ENCODE peak calls at places on chromosome 3, in six cellular contexts. P is mesendoderm, W is IMR-90, C is H9, M is neuronal stem cell, E is mesenchymal stem cell. Q is an unnamed sample.

GRCh38 chr3:109920749-109921148 is 583.4 kb upstream of the DPPA4 start:
- DNase-seq in P (no peak), W (no peak), C (no peak), M (no peak), E (no peak), Q (no peak)

GRCh38 chr3:31219131-31219843 is 313.4 kb upstream of the STT3B start:
- DNase-seq in P (no peak), W (peak; percentile 15), C (no peak), M (no peak), E (peak; percentile 41), Q (no peak)

GRCh38 chr3:43104039-43104438 is 1.8 kb downstream of the POMGNT2 start:
- DNase-seq in P (no peak), W (no peak), C (no peak), M (no peak), E (no peak), Q (no peak)

GRCh38 chr3:27533718-27534578 is 49.8 kb upstream of the SLC4A7 start:
- DNase-seq in P (peak; percentile 99), W (peak; percentile 99), C (peak; percentile 95), M (no peak), E (peak; percentile 98), Q (peak; percentile 66)

GRCh38 chr3:139839034-139839433 is 96.0 kb upstream of the CLSTN2 start:
- DNase-seq in P (no peak), W (no peak), C (no peak), M (no peak), E (no peak), Q (no peak)

GRCh38 chr3:102114264-102114979 is 265.1 kb downstream of the NFKBIZ start:
- DNase-seq in P (no peak), W (no peak), C (no peak), M (no peak), E (no peak), Q (no peak)

GRCh38 chr3:35505772-35506171 is 133.6 kb upstream of the ARPP21 start:
- DNase-seq in P (no peak), W (no peak), C (no peak), M (no peak), E (no peak), Q (no peak)

GRCh38 chr3:152051501-152052404 is 178.3 kb downstream of the SUCNR1 start:
- DNase-seq in P (no peak), W (peak; percentile 69), C (no peak), M (no peak), E (peak; percentile 46), Q (no peak)

GRCh38 chr3:149771652-149772271 is 19.5 kb upstream of the COMMD2 start:
- DNase-seq in P (peak; percentile 63), W (peak; percentile 25), C (peak; percentile 64), M (peak; percentile 49), E (peak; percentile 52), Q (peak; percentile 79)

GRCh38 chr3:71725279-71725991 is at the start of gene EIF4E3:
- DNase-seq in P (peak; percentile 45), W (peak; percentile 4), C (peak; percentile 52), M (peak; percentile 45), E (peak; percentile 20), Q (no peak)

GRCh38 chr3:7074217-7074616 is 213.3 kb downstream of the GRM7 start:
- DNase-seq in P (peak; percentile 22), W (no peak), C (no peak), M (no peak), E (no peak), Q (no peak)

GRCh38 chr3:23550402-23550801 is 255.4 kb upstream of the UBE2E1 start:
- DNase-seq in P (no peak), W (no peak), C (no peak), M (no peak), E (no peak), Q (no peak)

GRCh38 chr3:2578560-2578959 is 479.9 kb downstream of the CNTN4 start:
- DNase-seq in P (no peak), W (no peak), C (no peak), M (no peak), E (peak; percentile 19), Q (no peak)

GRCh38 chr3:187085933-187086332 is 53.4 kb downstream of the RPL39L start:
- DNase-seq in P (no peak), W (no peak), C (no peak), M (no peak), E (no peak), Q (no peak)

GRCh38 chr3:72950372-72950771 is 46.2 kb upstream of the PPP4R2 start:
- DNase-seq in P (no peak), W (no peak), C (no peak), M (no peak), E (no peak), Q (no peak)

GRCh38 chr3:76021376-76021775 is 236.0 kb upstream of the ZNF717 start:
- DNase-seq in P (no peak), W (peak; percentile 23), C (no peak), M (no peak), E (peak; percentile 20), Q (no peak)

GRCh38 chr3:129045675-129046036 is 14.9 kb upstream of the GP9 start:
- DNase-seq in P (no peak), W (no peak), C (peak; percentile 58), M (no peak), E (no peak), Q (no peak)

GRCh38 chr3:35678552-35679220 is 39.4 kb downstream of the ARPP21 start:
- DNase-seq in P (no peak), W (no peak), C (no peak), M (no peak), E (no peak), Q (no peak)

GRCh38 chr3:22159004-22159695 is 408.1 kb upstream of the ZNF385D start:
- DNase-seq in P (no peak), W (no peak), C (no peak), M (no peak), E (no peak), Q (no peak)

GRCh38 chr3:100737334-100737733 is 28.0 kb downstream of the TFG start:
- DNase-seq in P (peak; percentile 96), W (peak; percentile 15), C (no peak), M (peak; percentile 17), E (peak; percentile 28), Q (no peak)

GRCh38 chr3:52047295-52047960 is 8.9 kb downstream of the DUSP7 start:
- DNase-seq in P (no peak), W (no peak), C (no peak), M (no peak), E (no peak), Q (no peak)

DNA sequence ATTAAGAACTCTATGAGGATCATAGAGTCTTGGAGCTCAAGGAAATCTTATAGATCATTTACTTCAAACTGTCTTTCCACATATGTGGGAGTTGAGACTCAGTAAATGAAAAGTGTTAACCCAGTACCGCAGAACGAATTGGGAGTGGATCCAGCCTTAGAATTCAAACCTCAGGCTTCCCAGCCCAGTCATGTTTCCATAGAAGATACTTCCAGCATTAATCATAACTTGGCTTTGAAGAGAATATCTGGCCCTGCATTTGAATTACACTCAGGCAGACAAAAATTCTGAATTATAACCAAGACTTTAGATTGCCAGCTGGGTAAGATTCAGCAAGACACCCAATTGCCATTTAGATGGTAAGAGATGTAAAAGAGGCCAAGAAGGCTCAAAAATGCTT is 972.0 kb downstream of the TUSC7 start:
- DNase-seq in P (no peak), W (peak; percentile 87), C (no peak), M (no peak), E (no peak), Q (no peak)
- H2BK15ac ChIP-seq in P (no peak overlapping the region), W (no peak overlapping the region), C (no peak overlapping the region), M (no peak overlapping the region), E (no peak overlapping the region), Q (no peak overlapping the region)

GRCh38 chr3:158659454-158660237 is 12.8 kb downstream of the LXN start:
- DNase-seq in P (peak; percentile 52), W (peak; percentile 86), C (peak; percentile 35), M (peak; percentile 8), E (peak; percentile 81), Q (no peak)

GRCh38 chr3:158658889-158659288 is 13.6 kb downstream of the LXN start:
- DNase-seq in P (no peak), W (no peak), C (no peak), M (no peak), E (no peak), Q (no peak)

GRCh38 chr3:158668506-158668905 is 3.9 kb downstream of the LXN start:
- DNase-seq in P (no peak), W (peak; percentile 69), C (no peak), M (no peak), E (no peak), Q (no peak)

GRCh38 chr3:158660711-158661110 is 11.7 kb downstream of the LXN start:
- DNase-seq in P (no peak), W (peak; percentile 24), C (no peak), M (no peak), E (no peak), Q (no peak)

DNA sequence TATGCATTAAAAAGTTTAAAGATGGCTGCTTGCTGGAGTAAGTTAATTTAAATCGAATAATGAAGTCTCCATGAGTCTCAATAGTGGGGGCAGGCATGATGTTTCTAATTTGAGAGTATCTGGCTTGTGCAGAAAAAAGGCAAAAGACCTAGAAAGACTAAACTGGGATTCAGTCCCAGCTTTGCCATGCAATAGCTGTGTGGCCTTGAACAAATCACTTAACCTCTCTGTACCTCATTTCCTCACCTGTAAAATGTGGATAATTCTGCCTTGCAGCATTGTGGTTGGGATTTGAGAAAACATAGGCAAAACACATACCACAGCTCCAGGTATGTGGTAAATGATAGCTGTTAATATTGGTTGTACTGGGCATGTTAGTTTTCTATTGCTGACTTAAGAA is 8.6 kb downstream of the LXN start:
- DNase-seq in P (no peak), W (no peak), C (no peak), M (no peak), E (no peak), Q (no peak)
- H2BK15ac ChIP-seq in P (no peak overlapping the region), W (no peak overlapping the region), C (no peak overlapping the region), M (no peak overlapping the region), E (no peak overlapping the region), Q (no peak overlapping the region)

GRCh38 chr3:126992776-126993175 is 9.9 kb downstream of the PLXNA1 start:
- DNase-seq in P (no peak), W (no peak), C (no peak), M (no peak), E (no peak), Q (no peak)

GRCh38 chr3:126990890-126991289 is 8.0 kb downstream of the PLXNA1 start:
- DNase-seq in P (no peak), W (no peak), C (no peak), M (no peak), E (no peak), Q (no peak)

GRCh38 chr3:126990024-126990700 is 7.2 kb downstream of the PLXNA1 start:
- DNase-seq in P (no peak), W (no peak), C (no peak), M (no peak), E (no peak), Q (no peak)

GRCh38 chr3:126992216-126992615 is 9.3 kb downstream of the PLXNA1 start:
- DNase-seq in P (no peak), W (no peak), C (no peak), M (no peak), E (no peak), Q (no peak)

GRCh38 chr3:126991366-126992200 is 8.7 kb downstream of the PLXNA1 start:
- DNase-seq in P (no peak), W (no peak), C (no peak), M (no peak), E (no peak), Q (no peak)
- H2BK15ac ChIP-seq in P (no peak overlapping the region), W (no peak overlapping the region), C (no peak overlapping the region), M (no peak overlapping the region), E (peak overlapping the region; percentile 4), Q (no peak overlapping the region)

DNA sequence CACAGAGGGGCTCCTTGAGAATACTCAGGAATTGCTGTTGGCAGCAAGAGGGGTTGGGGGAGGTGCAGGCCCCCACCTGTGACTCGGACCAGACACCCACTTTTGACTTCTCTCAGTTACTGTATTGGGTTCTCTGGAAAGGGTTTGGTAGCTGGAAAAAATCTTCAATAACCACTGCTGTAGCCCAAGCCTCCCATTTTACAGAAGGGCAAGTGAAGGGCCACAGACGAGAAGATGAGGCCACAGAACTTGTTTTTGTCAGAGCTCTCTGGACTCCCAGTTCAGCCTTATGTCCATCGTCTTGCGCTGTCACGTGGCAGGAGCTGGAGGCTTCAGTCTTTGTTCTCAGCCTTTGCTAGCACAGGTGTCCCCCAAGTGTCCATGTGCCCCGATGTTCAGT is 12.7 kb upstream of the TATDN2 start:
- DNase-seq in P (no peak), W (no peak), C (no peak), M (no peak), E (no peak), Q (no peak)
- H2BK15ac ChIP-seq in P (no peak overlapping the region), W (no peak overlapping the region), C (no peak overlapping the region), M (no peak overlapping the region), E (no peak overlapping the region), Q (no peak overlapping the region)